ENCODE peak calls at places on chromosomes 16 and 17, in ten cellular contexts. Y, R, S, P, Q, B, E, U, I and F are unnamed samples.

GRCh38 chr16:73885319-73885718 is 411.3 kb upstream of the PSMD7 start:
- DNase-seq in Y (no peak), R (no peak), S (no peak), P (no peak), Q (no peak), B (no peak), E (no peak), U (no peak), I (no peak), F (no peak)

GRCh38 chr17:76246080-76247066 is 6.1 kb upstream of the RNF157 start:
- DNase-seq in Y (peak; percentile 56), R (peak; percentile 41), S (no peak), P (no peak), Q (no peak), B (no peak), E (peak; percentile 98), U (peak; percentile 51), I (no peak), F (peak; percentile 51)

GRCh38 chr17:50972579-50972978 is 106.4 kb upstream of the TOB1 start:
- DNase-seq in Y (no peak), R (no peak), S (peak; percentile 70), P (no peak), Q (no peak), B (no peak), E (no peak), U (no peak), I (no peak), F (no peak)

GRCh38 chr16:35425270-35425669 is 1965.9 kb downstream of the TP53TG3F start:
- DNase-seq in Y (no peak), R (no peak), S (peak; percentile 48), P (no peak), Q (no peak), B (no peak), E (no peak), U (no peak), I (no peak), F (no peak)

GRCh38 chr17:55734128-55734781 is 11.6 kb upstream of the TMEM100 start:
- DNase-seq in Y (no peak), R (peak; percentile 39), S (peak; percentile 44), P (no peak), Q (peak; percentile 43), B (peak; percentile 45), E (no peak), U (no peak), I (no peak), F (peak; percentile 45)

GRCh38 chr17:77944390-77945222 is 13.9 kb upstream of the TNRC6C start:
- DNase-seq in Y (no peak), R (peak; percentile 8), S (no peak), P (no peak), Q (no peak), B (no peak), E (no peak), U (no peak), I (no peak), F (no peak)

GRCh38 chr17:44345497-44346026 is 460 bp downstream of the GRN start:
- DNase-seq in Y (peak; percentile 63), R (peak; percentile 73), S (peak; percentile 81), P (peak; percentile 57), Q (peak; percentile 92), B (peak; percentile 77), E (peak; percentile 50), U (peak; percentile 75), I (peak; percentile 80), F (peak; percentile 71)

GRCh38 chr17:15971108-15971507 is 26.2 kb downstream of the ADORA2B start:
- DNase-seq in Y (peak; percentile 43), R (no peak), S (no peak), P (no peak), Q (peak; percentile 35), B (no peak), E (no peak), U (no peak), I (no peak), F (no peak)

GRCh38 chr16:77863250-77863649 is 74.9 kb downstream of the VAT1L start:
- DNase-seq in Y (no peak), R (no peak), S (no peak), P (no peak), Q (no peak), B (no peak), E (no peak), U (no peak), I (no peak), F (no peak)

GRCh38 chr16:27234603-27235002 is 31.3 kb downstream of the KDM8 start:
- DNase-seq in Y (no peak), R (no peak), S (no peak), P (no peak), Q (no peak), B (no peak), E (no peak), U (no peak), I (no peak), F (no peak)

GRCh38 chr17:1055751-1056645 is 59.1 kb downstream of the TIMM22 start:
- DNase-seq in Y (no peak), R (peak; percentile 69), S (peak; percentile 90), P (no peak), Q (peak; percentile 82), B (peak; percentile 37), E (no peak), U (peak; percentile 81), I (peak; percentile 70), F (peak; percentile 32)

GRCh38 chr17:9768381-9768934 is 22.9 kb downstream of the DHRS7C start:
- DNase-seq in Y (no peak), R (peak; percentile 59), S (peak; percentile 45), P (peak; percentile 34), Q (peak; percentile 62), B (peak; percentile 56), E (no peak), U (peak; percentile 43), I (peak; percentile 65), F (peak; percentile 50)

GRCh38 chr16:50209548-50210265 is 56.6 kb downstream of the TENT4B start:
- DNase-seq in Y (no peak), R (no peak), S (no peak), P (no peak), Q (peak; percentile 22), B (no peak), E (peak; percentile 85), U (peak; percentile 41), I (peak; percentile 41), F (peak; percentile 19)

GRCh38 chr17:58351710-58352017 is 337 bp downstream of the SUPT4H1 start:
- DNase-seq in Y (no peak), R (peak; percentile 62), S (no peak), P (no peak), Q (peak; percentile 28), B (no peak), E (no peak), U (no peak), I (no peak), F (no peak)
- H3K9me2 ChIP-seq in Y (no peaks in the 10 kb centered on the region), R (no peaks in the 10 kb centered on the region), S (no peaks in the 10 kb centered on the region), P (no peaks in the 10 kb centered on the region), Q (no peaks in the 10 kb centered on the region), B (no peaks in the 10 kb centered on the region), E (no peaks in the 10 kb centered on the region), U (no peaks in the 10 kb centered on the region), I (no peaks in the 10 kb centered on the region), F (no peaks in the 10 kb centered on the region)

GRCh38 chr16:6562985-6563384 is 769.7 kb upstream of the RBFOX1 start:
- DNase-seq in Y (no peak), R (no peak), S (no peak), P (no peak), Q (no peak), B (no peak), E (no peak), U (no peak), I (no peak), F (no peak)
- H3K9me2 ChIP-seq in Y (no peaks in the 10 kb centered on the region), R (no peaks in the 10 kb centered on the region), S (no peaks in the 10 kb centered on the region), P (no peaks in the 10 kb centered on the region), Q (no peaks in the 10 kb centered on the region), B (no peaks in the 10 kb centered on the region), E (no peaks in the 10 kb centered on the region), U (no peaks in the 10 kb centered on the region), I (no peaks in the 10 kb centered on the region), F (no peaks in the 10 kb centered on the region)

GRCh38 chr17:7060165-7060890 is 16.4 kb upstream of the SLC16A11 start:
- DNase-seq in Y (peak; percentile 94), R (peak; percentile 77), S (no peak), P (peak; percentile 96), Q (no peak), B (peak; percentile 98), E (peak; percentile 5), U (no peak), I (no peak), F (no peak)

GRCh38 chr17:7063518-7064094 is 16.4 kb downstream of the CLEC10A start:
- DNase-seq in Y (no peak), R (peak; percentile 33), S (no peak), P (no peak), Q (no peak), B (no peak), E (no peak), U (no peak), I (no peak), F (no peak)

GRCh38 chr17:7064248-7064647 is 15.8 kb downstream of the CLEC10A start:
- DNase-seq in Y (no peak), R (peak; percentile 19), S (peak; percentile 59), P (no peak), Q (no peak), B (no peak), E (no peak), U (no peak), I (no peak), F (no peak)

GRCh38 chr17:7056386-7056785 is 12.5 kb upstream of the SLC16A11 start:
- DNase-seq in Y (peak; percentile 78), R (peak; percentile 45), S (no peak), P (no peak), Q (no peak), B (peak; percentile 46), E (peak; percentile 4), U (no peak), I (no peak), F (no peak)

GRCh38 chr17:7058831-7059447 is 15.0 kb upstream of the SLC16A11 start:
- DNase-seq in Y (no peak), R (peak; percentile 34), S (no peak), P (no peak), Q (no peak), B (no peak), E (peak; percentile 1), U (no peak), I (no peak), F (no peak)
- H3K9me2 ChIP-seq in Y (no peaks in the 10 kb centered on the region), R (no peaks in the 10 kb centered on the region), S (no peaks in the 10 kb centered on the region), P (no peaks in the 10 kb centered on the region), Q (no peaks in the 10 kb centered on the region), B (no peaks in the 10 kb centered on the region), E (no peaks in the 10 kb centered on the region), U (no peaks in the 10 kb centered on the region), I (no peaks in the 10 kb centered on the region), F (no peaks in the 10 kb centered on the region)

GRCh38 chr17:41650794-41651624 is 26.6 kb upstream of the KRT17 start:
- DNase-seq in Y (no peak), R (no peak), S (no peak), P (no peak), Q (no peak), B (no peak), E (no peak), U (no peak), I (no peak), F (no peak)

GRCh38 chr17:41647038-41647813 is 22.9 kb upstream of the KRT17 start:
- DNase-seq in Y (no peak), R (no peak), S (no peak), P (no peak), Q (no peak), B (no peak), E (no peak), U (no peak), I (no peak), F (no peak)

GRCh38 chr17:41647940-41648410 is 23.6 kb upstream of the KRT17 start:
- DNase-seq in Y (peak; percentile 57), R (peak; percentile 78), S (peak; percentile 90), P (peak; percentile 54), Q (peak; percentile 95), B (peak; percentile 85), E (peak; percentile 79), U (peak; percentile 92), I (peak; percentile 92), F (peak; percentile 86)

GRCh38 chr17:41649923-41650519 is 25.6 kb upstream of the KRT17 start:
- DNase-seq in Y (no peak), R (no peak), S (no peak), P (no peak), Q (no peak), B (no peak), E (no peak), U (no peak), I (no peak), F (no peak)

GRCh38 chr17:41648411-41649195 is 24.2 kb upstream of the KRT17 start:
- DNase-seq in Y (peak; percentile 66), R (peak; percentile 87), S (peak; percentile 94), P (peak; percentile 77), Q (peak; percentile 94), B (peak; percentile 78), E (peak; percentile 81), U (peak; percentile 93), I (peak; percentile 92), F (peak; percentile 88)
- H3K9me2 ChIP-seq in Y (no peaks in the 10 kb centered on the region), R (no peaks in the 10 kb centered on the region), S (no peaks in the 10 kb centered on the region), P (no peaks in the 10 kb centered on the region), Q (no peaks in the 10 kb centered on the region), B (no peaks in the 10 kb centered on the region), E (no peaks in the 10 kb centered on the region), U (no peaks in the 10 kb centered on the region), I (no peaks in the 10 kb centered on the region), F (no peaks in the 10 kb centered on the region)